ENCODE peak calls at places on chromosomes 6 and 20, in five cellular contexts. Z is fibroblast of the aortic adventitia, V is fibroblast of mammary gland, M is HEK293T, T is ACHN. D is an unnamed sample.

GRCh38 chr20:50475879-50476292 is 34.3 kb upstream of the PTPN1 start:
- DNase-seq in Z (peak), T (peak), M (no peak), V (peak), D (peak)

GRCh38 chr6:30814137-30815084 is 69.9 kb upstream of the DDR1 start:
- DNase-seq in M (no peak), V (peak), T (peak), Z (peak), D (peak)

GRCh38 chr6:7218586-7218985 is 94.4 kb downstream of the SSR1 start:
- DNase-seq in Z (no peak), T (no peak), V (peak), M (no peak), D (no peak)

GRCh38 chr6:12343440-12344162 is 53.4 kb downstream of the EDN1 start:
- DNase-seq in T (peak), V (no peak), M (no peak), Z (peak), D (peak)

GRCh38 chr20:33791959-33792597 is 19.1 kb upstream of the CHMP4B start:
- DNase-seq in V (peak), M (peak), Z (peak), T (peak), D (peak)

GRCh38 chr6:80638222-80639055 is 532.0 kb downstream of the BCKDHB start:
- DNase-seq in T (peak), M (peak), V (peak), Z (peak), D (peak)

GRCh38 chr6:125855783-125856182 is 65.0 kb downstream of the NCOA7 start:
- DNase-seq in V (no peak), Z (no peak), T (no peak), M (no peak), D (no peak)

GRCh38 chr20:49245921-49246740 is 26.9 kb downstream of the DDX27 start:
- DNase-seq in T (peak), V (peak), M (peak), Z (peak), D (peak)

GRCh38 chr20:33653218-33653899 is 8.8 kb upstream of the C20orf144 start:
- DNase-seq in M (peak), V (peak), T (peak), Z (peak), D (peak)

GRCh38 chr6:6569043-6569442 is 19.5 kb upstream of the LY86 start:
- DNase-seq in V (no peak), Z (no peak), T (no peak), M (no peak), D (no peak)

GRCh38 chr6:111664565-111665039 is 58.9 kb upstream of the TRAF3IP2 start:
- DNase-seq in Z (peak), V (no peak), M (no peak), T (no peak), D (no peak)

GRCh38 chr6:20432692-20433091 is 31.0 kb downstream of the E2F3 start:
- DNase-seq in T (no peak), V (no peak), Z (no peak), M (no peak), D (no peak)

GRCh38 chr6:26233608-26234420 is 131.2 kb upstream of the BTN3A2 start:
- DNase-seq in M (no peak), Z (peak), T (peak), V (no peak), D (peak)

GRCh38 chr20:44537993-44538392 is 16.1 kb upstream of the SERINC3 start:
- DNase-seq in M (no peak), T (no peak), V (no peak), Z (peak), D (no peak)

GRCh38 chr6:27667651-27668441 is 194.9 kb upstream of the ZNF184 start:
- DNase-seq in M (no peak), V (peak), T (no peak), Z (no peak), D (peak)

GRCh38 chr20:8388146-8388545 is 256.1 kb downstream of the PLCB1 start:
- DNase-seq in Z (peak), M (no peak), V (peak), T (no peak), D (peak)

GRCh38 chr6:90101403-90101802 is 195.2 kb downstream of the BACH2 start:
- DNase-seq in Z (no peak), V (no peak), M (no peak), T (no peak), D (no peak)

GRCh38 chr20:16167423-16167822 is 405.8 kb downstream of the KIF16B start:
- DNase-seq in V (no peak), Z (no peak), T (no peak), M (no peak), D (no peak)

GRCh38 chr20:10673831-10674683 is at the start of gene JAG1:
- DNase-seq in M (peak), V (peak), Z (peak), T (peak), D (peak)

GRCh38 chr6:44084231-44085014 is 42.8 kb downstream of the MRPL14 start:
- DNase-seq in M (no peak), T (no peak), V (peak), Z (no peak), D (no peak)

GRCh38 chr20:23145281-23145700 is 59.2 kb upstream of the CD93 start:
- DNase-seq in M (no peak), T (no peak), Z (peak), V (peak), D (peak)

GRCh38 chr6:48610846-48611245 is 499.8 kb upstream of the PTCHD4 start:
- DNase-seq in V (peak), Z (peak), T (no peak), M (no peak), D (peak)

GRCh38 chr6:130138116-130138908 is 84.4 kb downstream of the SAMD3 start:
- DNase-seq in V (no peak), M (no peak), T (no peak), Z (no peak), D (no peak)

GRCh38 chr6:74609857-74610256 is 596.0 kb downstream of the COL12A1 start:
- DNase-seq in Z (peak), M (no peak), T (no peak), V (peak), D (no peak)

GRCh38 chr20:50488236-50488806 is 21.9 kb upstream of the PTPN1 start:
- DNase-seq in M (no peak), Z (no peak), T (no peak), V (no peak), D (no peak)

GRCh38 chr6:1191141-1191630 is 120.7 kb upstream of the FOXQ1 start:
- DNase-seq in M (no peak), T (no peak), V (no peak), Z (no peak), D (no peak)

GRCh38 chr6:33735201-33735600 is 11.5 kb downstream of the IP6K3 start:
- DNase-seq in V (no peak), M (no peak), T (no peak), Z (no peak), D (no peak)

GRCh38 chr20:49252556-49253350 is 25.1 kb downstream of the ZNFX1 start:
- DNase-seq in M (no peak), T (no peak), V (no peak), Z (no peak), D (no peak)

GRCh38 chr6:27836783-27837635 is 75.2 kb downstream of the OR2B2 start:
- DNase-seq in Z (peak), T (peak), V (peak), M (peak), D (peak)

GRCh38 chr20:23190557-23190956 is 104.4 kb upstream of the CD93 start:
- DNase-seq in Z (no peak), V (no peak), M (no peak), T (no peak), D (no peak)

GRCh38 chr20:19802492-19803158 is 44.6 kb downstream of the RIN2 start:
- DNase-seq in T (peak), V (no peak), Z (no peak), M (no peak), D (peak)

GRCh38 chr20:13670160-13670559 is 31.4 kb upstream of the TASP1 start:
- DNase-seq in T (no peak), V (no peak), Z (no peak), M (no peak), D (no peak)

GRCh38 chr6:168666170-168666569 is 225.2 kb downstream of the SMOC2 start:
- DNase-seq in Z (no peak), M (no peak), V (no peak), T (no peak), D (no peak)

GRCh38 chr6:21053612-21054011 is 519.4 kb downstream of the CDKAL1 start:
- DNase-seq in Z (peak), M (no peak), T (no peak), V (peak), D (peak)

D was measured in EL.